ENCODE peak calls at places on chromosomes 4 and X, in four cellular contexts. E, Q, F and D are unnamed samples.

GRCh38 chrX:146831994-146832393 is 17.4 kb upstream of the CXorf51A start:
- DNase-seq in E (no peak), Q (peak), F (no peak), D (no peak)

GRCh38 chrX:119419146-119419545 is 20.0 kb downstream of the SLC25A43 start:
- DNase-seq in E (no peak), Q (no peak), F (no peak), D (no peak)

GRCh38 chrX:128975716-128976115 is 547.6 kb downstream of the SMARCA1 start:
- DNase-seq in E (no peak), Q (no peak), F (peak), D (peak)

GRCh38 chr4:74044676-74045075 is 6.2 kb upstream of the CXCL3 start:
- DNase-seq in E (no peak), Q (no peak), F (peak), D (no peak)

GRCh38 chr4:186789671-186790070 is 66.0 kb upstream of the FAT1 start:
- DNase-seq in E (no peak), Q (no peak), F (peak), D (no peak)

GRCh38 chr4:82525287-82525898 is 36.4 kb downstream of the TMEM150C start:
- DNase-seq in E (no peak), Q (no peak), F (peak), D (no peak)

GRCh38 chr4:152935138-152935537 is 985 bp upstream of the FHDC1 start:
- DNase-seq in E (no peak), Q (peak), F (no peak), D (peak)

GRCh38 chr4:153296424-153296823 is 48.1 kb upstream of the MND1 start:
- DNase-seq in E (no peak), Q (no peak), F (peak), D (no peak)

GRCh38 chr4:102759835-102760644 is 728 bp downstream of the MANBA start:
- DNase-seq in E (no peak), Q (no peak), F (peak), D (peak)

GRCh38 chr4:129043523-129043922 is 49.8 kb downstream of the SCLT1 start:
- DNase-seq in E (no peak), Q (no peak), F (peak), D (no peak)

GRCh38 chr4:169975131-169975836 is 50.9 kb downstream of the MFAP3L start:
- DNase-seq in E (no peak), Q (no peak), F (peak), D (no peak)

GRCh38 chr4:123379392-123379791 is 17.2 kb upstream of the SPRY1 start:
- DNase-seq in E (no peak), Q (no peak), F (no peak), D (no peak)

GRCh38 chr4:150078996-150079581 is 844 bp downstream of the DCLK2 start:
- DNase-seq in E (peak), Q (peak), F (peak), D (peak)

GRCh38 chrX:2692221-2693122 is 1.4 kb downstream of the CD99 start:
- DNase-seq in E (peak), Q (no peak), F (peak), D (peak)

GRCh38 chr4:88823058-88823919 is 125.7 kb upstream of the NAP1L5 start:
- DNase-seq in E (peak), Q (peak), F (peak), D (peak)

GRCh38 chr4:83560523-83560922 is 24.6 kb downstream of the GPAT3 start:
- DNase-seq in E (no peak), Q (no peak), F (no peak), D (no peak)

GRCh38 chr4:151644625-151645024 is 116.2 kb downstream of the GATB start:
- DNase-seq in E (no peak), Q (no peak), F (peak), D (no peak)

GRCh38 chr4:105943234-105943633 is 48.0 kb downstream of the NPNT start:
- DNase-seq in E (no peak), Q (no peak), F (no peak), D (no peak)

GRCh38 chrX:38839269-38839668 is 38.0 kb downstream of the MID1IP1 start:
- DNase-seq in E (no peak), Q (no peak), F (no peak), D (no peak)

GRCh38 chr4:107647591-107647990 is 72.4 kb downstream of the PAPSS1 start:
- DNase-seq in E (no peak), Q (no peak), F (no peak), D (no peak)

GRCh38 chrX:120144178-120144844 is 14.1 kb upstream of the RHOXF2 start:
- DNase-seq in E (no peak), Q (no peak), F (peak), D (no peak)

GRCh38 chr4:135739354-135739753 is 1537.8 kb upstream of the PABPC4L start:
- DNase-seq in E (no peak), Q (no peak), F (no peak), D (no peak)

GRCh38 chrX:100449696-100450606 is 39.9 kb upstream of the PCDH19 start:
- DNase-seq in E (peak), Q (no peak), F (no peak), D (no peak)

GRCh38 chrX:119758682-119759332 is 419 bp downstream of the SOWAHD start:
- DNase-seq in E (peak), Q (peak), F (peak), D (no peak)

GRCh38 chr4:45102716-45103115 is 376.4 kb upstream of the GNPDA2 start:
- DNase-seq in E (no peak), Q (no peak), F (no peak), D (no peak)

GRCh38 chr4:116705466-116705865 is 379.9 kb downstream of the TRAM1L1 start:
- DNase-seq in E (no peak), Q (peak), F (no peak), D (peak)

GRCh38 chrX:110218591-110218990 is 99.3 kb downstream of the AMMECR1 start:
- DNase-seq in E (no peak), Q (no peak), F (peak), D (no peak)

GRCh38 chr4:122450847-122451246 is 5.7 kb downstream of the IL2 start:
- DNase-seq in E (no peak), Q (no peak), F (peak), D (no peak)

GRCh38 chr4:56874166-56874565 is 33.5 kb upstream of the REST start:
- DNase-seq in E (no peak), Q (no peak), F (no peak), D (no peak)

GRCh38 chrX:150508461-150509367 is 59.7 kb upstream of the MTM1 start:
- DNase-seq in E (peak), Q (no peak), F (peak), D (peak)

GRCh38 chr4:82842593-82842992 is 44.0 kb upstream of the SCD5 start:
- DNase-seq in E (no peak), Q (no peak), F (peak), D (no peak)

GRCh38 chr4:184812651-184813181 is 13.1 kb downstream of the ACSL1 start:
- DNase-seq in E (no peak), Q (no peak), F (peak), D (no peak)

GRCh38 chrX:97909245-97909644 is 1025.5 kb downstream of the RPA4 start:
- DNase-seq in E (no peak), Q (no peak), F (no peak), D (no peak)

GRCh38 chr4:137495578-137495977 is 36.7 kb downstream of the PCDH18 start:
- DNase-seq in E (no peak), Q (no peak), F (no peak), D (no peak)

GRCh38 chrX:136310411-136310810 is 9.6 kb downstream of the ADGRG4 start:
- DNase-seq in E (no peak), Q (no peak), F (peak), D (no peak)

GRCh38 chrX:16838202-16839066 is 31.7 kb downstream of the RBBP7 start:
- DNase-seq in E (peak), Q (no peak), F (peak), D (no peak)
- H3K4me3 ChIP-seq in E (no peak), Q (no peak), F (no peak), D (no peak)

GRCh38 chr4:76012388-76012801 is 5.1 kb upstream of the CXCL9 start:
- DNase-seq in E (no peak), Q (no peak), F (peak), D (no peak)
- H3K4me3 ChIP-seq in E (no peak), Q (no peak), F (peak), D (no peak)

GRCh38 chrX:71532753-71533425 is at the start of gene OGT:
- DNase-seq in E (peak), Q (peak), F (peak), D (peak)
- H3K4me3 ChIP-seq in E (peak), Q (peak), F (peak), D (peak)

GRCh38 chr4:188887905-188888304 is 748.7 kb downstream of the TRIML1 start:
- DNase-seq in E (no peak), Q (no peak), F (no peak), D (no peak)

DNA sequence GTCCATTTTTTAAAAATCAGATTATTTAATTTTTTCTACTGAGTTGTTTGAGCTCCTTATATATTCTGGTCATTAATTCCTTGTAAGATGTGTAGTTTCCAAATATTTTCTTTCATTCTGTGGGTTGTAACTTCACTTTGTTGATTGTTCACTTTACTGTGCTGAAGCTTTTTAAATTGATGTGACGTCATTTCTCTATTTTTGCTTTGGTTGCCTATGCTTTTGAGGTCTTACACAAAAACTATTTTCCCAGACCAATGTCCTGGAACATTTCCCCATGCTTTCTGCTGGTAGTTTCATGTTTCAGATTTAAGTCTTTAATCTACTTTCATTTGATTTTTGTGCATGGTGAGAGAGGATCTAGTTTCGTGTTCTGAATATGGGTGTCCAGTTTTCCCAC is 753.6 kb downstream of the TRIML1 start:
- DNase-seq in E (no peak), Q (no peak), F (no peak), D (no peak)
- H3K4me3 ChIP-seq in E (no peak), Q (no peak), F (no peak), D (no peak)

GRCh38 chr4:84562156-84562555 is 20.8 kb upstream of the CDS1 start:
- DNase-seq in E (no peak), Q (no peak), F (no peak), D (no peak)
- H3K4me3 ChIP-seq in E (no peak), Q (no peak), F (no peak), D (no peak)

GRCh38 chrX:34658316-34658715 is 1.2 kb upstream of the TMEM47 start:
- DNase-seq in E (no peak), Q (no peak), F (peak), D (no peak)
- H3K4me3 ChIP-seq in E (no peak), Q (no peak), F (peak), D (no peak)

GRCh38 chrX:141176586-141177451 is at the start of gene LDOC1:
- DNase-seq in E (peak), Q (peak), F (peak), D (peak)
- H3K4me3 ChIP-seq in E (peak), Q (peak), F (peak), D (peak)

DNA sequence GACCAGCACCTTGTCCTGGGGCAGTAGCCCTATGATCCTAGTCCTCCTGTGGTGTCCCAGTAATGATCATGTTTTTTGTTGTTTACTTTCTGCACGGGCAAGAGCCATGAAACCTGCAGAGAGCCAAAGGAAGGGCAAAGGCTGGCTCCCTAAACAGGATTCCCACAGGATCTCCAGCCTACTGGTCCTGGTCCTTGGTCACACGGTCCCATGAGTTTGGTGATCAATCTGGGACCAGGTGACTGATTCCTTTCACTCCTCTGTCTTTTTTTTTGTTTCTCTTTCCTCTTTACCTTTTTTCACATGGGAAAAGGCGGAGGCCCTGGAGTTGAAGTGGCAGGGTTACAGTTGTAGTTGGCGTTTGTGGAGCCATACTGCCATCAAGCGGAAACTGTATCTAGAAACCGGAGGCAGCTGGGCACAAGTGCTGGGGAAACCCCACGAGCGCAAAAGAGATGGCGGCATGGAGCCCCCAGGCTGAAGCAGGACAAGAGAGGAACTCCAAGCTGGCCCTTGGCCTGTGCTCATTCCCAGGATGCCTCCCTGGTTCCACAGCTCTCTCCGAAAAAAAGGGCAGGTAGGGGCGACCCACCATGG is 34.6 kb downstream of the NBDY start:
- DNase-seq in E (peak), Q (no peak), F (no peak), D (peak)
- H3K4me3 ChIP-seq in E (peak), Q (no peak), F (no peak), D (peak)